ENCODE peak calls at places on chromosomes 5 and 9, in ten cellular contexts. One of them, this sample, is unnamed. For H3K4me1, the result is how much of the 10 kb centered on the place peaks cover.

GRCh38 chr9:96176901-96177718 is 124.9 kb downstream of the HSD17B3 start:
- DNase-seq in HCT116: no peak
- DNase-seq in vagina: no peak
- DNase-seq in stomach: peak
- DNase-seq in prostate gland: no peak
- DNase-seq in transverse colon: peak
- DNase-seq in K562: no peak
- DNase-seq in H1: no peak
- DNase-seq in spleen: no peak
- DNase-seq in HepG2: no peak
- DNase-seq in this sample: no peak

GRCh38 chr9:113920872-113921271 is 44.8 kb downstream of the ZNF618 start:
- DNase-seq in vagina: peak
- DNase-seq in stomach: no peak
- DNase-seq in spleen: no peak
- DNase-seq in transverse colon: no peak
- DNase-seq in K562: no peak
- DNase-seq in HepG2: no peak
- DNase-seq in prostate gland: no peak
- DNase-seq in HCT116: no peak
- DNase-seq in H1: peak
- DNase-seq in this sample: no peak

GRCh38 chr9:132295181-132295580 is 59.6 kb downstream of the SETX start:
- DNase-seq in HCT116: no peak
- DNase-seq in K562: no peak
- DNase-seq in HepG2: no peak
- DNase-seq in vagina: no peak
- DNase-seq in spleen: no peak
- DNase-seq in stomach: no peak
- DNase-seq in prostate gland: no peak
- DNase-seq in transverse colon: no peak
- DNase-seq in H1: no peak
- DNase-seq in this sample: no peak

GRCh38 chr9:32837551-32838058 is 54.3 kb downstream of the TMEM215 start:
- DNase-seq in stomach: no peak
- DNase-seq in HepG2: no peak
- DNase-seq in vagina: no peak
- DNase-seq in HCT116: no peak
- DNase-seq in spleen: no peak
- DNase-seq in prostate gland: no peak
- DNase-seq in H1: no peak
- DNase-seq in K562: no peak
- DNase-seq in transverse colon: no peak
- DNase-seq in this sample: no peak

GRCh38 chr5:52007230-52007858 is 624.1 kb downstream of the ISL1 start:
- DNase-seq in stomach: no peak
- DNase-seq in vagina: no peak
- DNase-seq in transverse colon: no peak
- DNase-seq in H1: no peak
- DNase-seq in HCT116: peak
- DNase-seq in spleen: no peak
- DNase-seq in K562: no peak
- DNase-seq in prostate gland: peak
- DNase-seq in HepG2: peak
- DNase-seq in this sample: no peak

GRCh38 chr5:15375557-15375956 is 124.4 kb upstream of the FBXL7 start:
- DNase-seq in HepG2: no peak
- DNase-seq in transverse colon: no peak
- DNase-seq in stomach: no peak
- DNase-seq in vagina: no peak
- DNase-seq in K562: no peak
- DNase-seq in prostate gland: no peak
- DNase-seq in HCT116: no peak
- DNase-seq in spleen: no peak
- DNase-seq in H1: no peak
- DNase-seq in this sample: no peak

GRCh38 chr9:16053131-16053530 is 500.3 kb downstream of the CCDC171 start:
- DNase-seq in transverse colon: no peak
- DNase-seq in H1: no peak
- DNase-seq in HepG2: no peak
- DNase-seq in K562: no peak
- DNase-seq in stomach: no peak
- DNase-seq in spleen: no peak
- DNase-seq in vagina: no peak
- DNase-seq in prostate gland: no peak
- DNase-seq in HCT116: no peak
- DNase-seq in this sample: no peak

GRCh38 chr5:57841671-57842375 is 359.2 kb upstream of the ACTBL2 start:
- DNase-seq in vagina: no peak
- DNase-seq in transverse colon: no peak
- DNase-seq in HepG2: no peak
- DNase-seq in HCT116: peak
- DNase-seq in spleen: no peak
- DNase-seq in K562: no peak
- DNase-seq in prostate gland: no peak
- DNase-seq in stomach: no peak
- DNase-seq in H1: peak
- DNase-seq in this sample: no peak

GRCh38 chr5:66498791-66499207 is 97.4 kb upstream of the MAST4 start:
- DNase-seq in transverse colon: no peak
- DNase-seq in vagina: no peak
- DNase-seq in HCT116: no peak
- DNase-seq in stomach: no peak
- DNase-seq in K562: no peak
- DNase-seq in H1: no peak
- DNase-seq in prostate gland: no peak
- DNase-seq in spleen: no peak
- DNase-seq in HepG2: peak
- DNase-seq in this sample: no peak

GRCh38 chr5:80070338-80071056 is 35.3 kb downstream of the THBS4 start:
- DNase-seq in stomach: no peak
- DNase-seq in H1: no peak
- DNase-seq in HCT116: no peak
- DNase-seq in HepG2: no peak
- DNase-seq in K562: no peak
- DNase-seq in prostate gland: no peak
- DNase-seq in spleen: no peak
- DNase-seq in transverse colon: no peak
- DNase-seq in vagina: no peak
- DNase-seq in this sample: no peak

GRCh38 chr9:4293293-4293931 is 6.5 kb downstream of the GLIS3 start:
- DNase-seq in K562: no peak
- DNase-seq in spleen: no peak
- DNase-seq in H1: no peak
- DNase-seq in HCT116: peak
- DNase-seq in prostate gland: no peak
- DNase-seq in HepG2: no peak
- DNase-seq in transverse colon: no peak
- DNase-seq in vagina: no peak
- DNase-seq in stomach: no peak
- DNase-seq in this sample: no peak
- TF ChIP-seq POLR2AphosphoS5 in K562: no peak
- TF ChIP-seq POLR2AphosphoS5 in spleen: no peak
- TF ChIP-seq POLR2AphosphoS5 in H1: no peak
- TF ChIP-seq POLR2AphosphoS5 in HCT116: no peak
- TF ChIP-seq POLR2AphosphoS5 in prostate gland: no peak
- TF ChIP-seq POLR2AphosphoS5 in HepG2: no peak
- TF ChIP-seq POLR2AphosphoS5 in transverse colon: no peak
- TF ChIP-seq POLR2AphosphoS5 in vagina: no peak
- TF ChIP-seq POLR2AphosphoS5 in stomach: peak
- TF ChIP-seq POLR2AphosphoS5 in this sample: no peak

DNA sequence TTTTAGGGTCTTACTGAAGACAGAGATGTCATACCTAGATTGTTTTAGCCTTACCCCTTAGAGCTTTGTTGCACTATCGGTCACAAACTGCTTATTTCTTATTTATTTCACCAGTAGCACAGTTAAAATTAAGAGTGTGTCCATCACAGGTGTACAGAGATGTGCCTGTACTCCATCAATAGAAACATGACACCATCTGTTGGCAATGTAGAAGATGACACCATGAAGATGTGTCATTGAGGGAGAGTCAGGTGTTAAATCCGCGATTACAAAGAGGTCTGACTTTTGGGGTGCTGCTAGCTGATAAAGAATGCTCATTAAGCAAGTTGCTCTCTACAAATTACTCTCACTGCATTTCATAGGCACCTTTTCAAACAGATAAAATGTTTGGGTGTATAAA is 164.4 kb downstream of the SMARCA2 start:
- DNase-seq in HepG2: no peak
- DNase-seq in spleen: no peak
- DNase-seq in prostate gland: no peak
- DNase-seq in H1: no peak
- DNase-seq in HCT116: no peak
- DNase-seq in K562: no peak
- DNase-seq in vagina: no peak
- DNase-seq in transverse colon: no peak
- DNase-seq in stomach: no peak
- DNase-seq in this sample: no peak
- TF ChIP-seq POLR2A in HepG2: no peak
- TF ChIP-seq POLR2A in spleen: no peak
- TF ChIP-seq POLR2A in prostate gland: no peak
- TF ChIP-seq POLR2A in H1: no peak
- TF ChIP-seq POLR2A in HCT116: no peak
- TF ChIP-seq POLR2A in K562: no peak
- TF ChIP-seq POLR2A in vagina: no peak
- TF ChIP-seq POLR2A in transverse colon: no peak
- TF ChIP-seq POLR2A in stomach: no peak
- TF ChIP-seq POLR2A in this sample: no peak

DNA sequence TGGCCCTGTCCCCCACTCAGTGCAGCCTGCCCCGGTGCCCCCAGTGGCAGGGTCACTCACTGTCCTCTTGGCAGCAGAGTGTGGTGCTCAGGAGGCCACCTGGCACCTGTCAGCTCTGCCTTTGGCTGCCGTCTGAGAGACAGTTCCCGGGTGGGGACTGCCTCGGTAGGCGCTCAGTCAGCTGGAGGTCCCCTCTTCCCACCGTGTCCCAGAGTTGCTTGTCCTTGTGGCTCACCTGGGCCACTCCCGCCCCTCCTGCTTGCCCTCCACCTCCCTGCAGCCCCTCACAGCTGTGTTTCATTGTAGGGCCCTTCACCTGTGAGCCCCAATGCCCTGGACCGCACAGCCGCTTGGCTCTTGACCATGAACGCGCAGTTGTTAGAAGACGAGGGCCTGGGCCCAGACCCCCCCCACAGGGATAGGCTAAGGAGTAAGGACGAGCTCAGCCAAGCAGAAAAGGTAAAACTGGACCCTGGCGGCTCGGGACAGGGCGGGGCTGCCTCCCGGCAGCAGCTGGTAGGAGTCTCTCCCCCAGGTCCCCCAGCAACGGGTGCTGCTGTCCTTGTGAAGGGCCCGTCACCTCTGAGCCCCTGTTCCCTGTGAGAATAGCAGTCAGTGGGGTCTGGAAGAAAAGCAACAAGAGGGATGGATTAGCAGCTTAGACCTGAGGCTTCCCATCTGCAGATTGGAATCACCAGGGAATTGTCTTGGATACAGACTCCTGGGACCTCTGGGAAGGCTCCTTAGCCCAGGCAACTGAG is 122.7 kb downstream of the DAB2IP start:
- DNase-seq in vagina: no peak
- DNase-seq in transverse colon: no peak
- DNase-seq in HepG2: no peak
- DNase-seq in spleen: peak
- DNase-seq in HCT116: no peak
- DNase-seq in stomach: no peak
- DNase-seq in K562: no peak
- DNase-seq in H1: no peak
- DNase-seq in prostate gland: no peak
- DNase-seq in this sample: no peak
- H3K4me1 ChIP-seq in vagina: under half
- H3K4me1 ChIP-seq in transverse colon: under half
- H3K4me1 ChIP-seq in HepG2: under half
- H3K4me1 ChIP-seq in spleen: half or more
- H3K4me1 ChIP-seq in HCT116: under half
- H3K4me1 ChIP-seq in stomach: under half
- H3K4me1 ChIP-seq in K562: under half
- H3K4me1 ChIP-seq in H1: under half
- H3K4me1 ChIP-seq in prostate gland: under half
- H3K4me1 ChIP-seq in this sample: under half

DNA sequence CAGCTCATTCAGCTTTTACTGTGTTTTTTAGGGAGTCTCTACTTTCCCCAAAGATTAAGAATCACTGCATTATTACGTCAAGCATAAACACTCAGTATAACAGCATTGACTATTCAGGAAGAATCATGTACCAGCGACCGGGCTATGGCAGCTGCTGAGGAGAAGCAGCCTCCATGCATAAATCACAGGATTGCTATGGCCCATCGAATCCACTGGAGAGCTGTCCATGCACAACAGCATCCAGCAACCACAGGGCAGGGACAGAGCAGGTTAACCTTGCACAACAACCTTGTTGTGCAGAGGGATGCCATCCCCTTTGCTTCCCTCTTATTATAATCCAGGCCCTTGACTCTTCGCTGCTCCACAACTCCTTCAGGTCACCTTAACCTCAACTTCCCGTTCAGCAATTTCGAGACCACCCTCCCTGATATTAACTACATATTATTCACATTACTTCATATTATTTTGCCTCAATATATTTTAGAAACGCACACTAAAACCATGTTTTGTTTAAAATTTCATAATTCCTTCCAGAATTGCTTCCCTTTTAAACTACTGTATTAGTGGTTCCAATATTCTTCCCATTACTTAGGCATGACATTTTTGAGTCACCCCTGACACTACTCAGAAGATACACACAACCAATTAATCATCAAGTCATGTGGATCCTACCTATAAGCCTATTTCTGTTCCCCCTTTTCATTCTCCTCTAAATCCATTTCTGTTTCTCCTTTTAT is 991 bp downstream of the IARS1 start:
- DNase-seq in prostate gland: no peak
- DNase-seq in HCT116: no peak
- DNase-seq in vagina: no peak
- DNase-seq in K562: no peak
- DNase-seq in stomach: no peak
- DNase-seq in H1: no peak
- DNase-seq in transverse colon: no peak
- DNase-seq in spleen: no peak
- DNase-seq in HepG2: peak
- DNase-seq in this sample: no peak
- TF ChIP-seq POLR2AphosphoS5 in prostate gland: no peak
- TF ChIP-seq POLR2AphosphoS5 in HCT116: no peak
- TF ChIP-seq POLR2AphosphoS5 in vagina: no peak
- TF ChIP-seq POLR2AphosphoS5 in K562: no peak
- TF ChIP-seq POLR2AphosphoS5 in stomach: no peak
- TF ChIP-seq POLR2AphosphoS5 in H1: no peak
- TF ChIP-seq POLR2AphosphoS5 in transverse colon: no peak
- TF ChIP-seq POLR2AphosphoS5 in spleen: no peak
- TF ChIP-seq POLR2AphosphoS5 in HepG2: no peak
- TF ChIP-seq POLR2AphosphoS5 in this sample: no peak

DNA sequence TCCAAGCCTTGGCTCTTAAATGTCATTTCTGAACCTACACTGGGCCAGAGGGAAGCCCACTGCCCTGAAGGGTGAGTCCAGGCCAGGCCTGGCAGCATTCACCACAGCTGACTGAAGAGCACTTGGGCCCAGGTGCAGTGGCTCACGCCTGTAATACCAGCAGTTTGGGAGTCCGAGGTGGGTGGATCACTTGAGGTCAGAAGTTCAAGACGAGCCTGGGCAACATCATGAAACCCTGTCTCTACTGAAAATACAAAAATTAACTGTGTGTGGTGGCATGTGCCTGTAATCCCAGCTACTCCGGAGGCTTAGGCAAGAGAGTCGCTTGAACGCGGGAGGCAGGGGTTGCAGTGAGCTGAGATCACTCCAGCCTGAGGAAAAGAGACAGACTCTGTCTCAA is 5.1 kb downstream of the CCIN start:
- DNase-seq in H1: no peak
- DNase-seq in spleen: no peak
- DNase-seq in transverse colon: no peak
- DNase-seq in HepG2: no peak
- DNase-seq in prostate gland: no peak
- DNase-seq in stomach: no peak
- DNase-seq in K562: no peak
- DNase-seq in HCT116: no peak
- DNase-seq in vagina: no peak
- DNase-seq in this sample: no peak
- TF ChIP-seq POLR2A in H1: no peak
- TF ChIP-seq POLR2A in spleen: no peak
- TF ChIP-seq POLR2A in transverse colon: no peak
- TF ChIP-seq POLR2A in HepG2: no peak
- TF ChIP-seq POLR2A in prostate gland: no peak
- TF ChIP-seq POLR2A in stomach: no peak
- TF ChIP-seq POLR2A in K562: no peak
- TF ChIP-seq POLR2A in HCT116: no peak
- TF ChIP-seq POLR2A in vagina: no peak
- TF ChIP-seq POLR2A in this sample: no peak